ENCODE peak calls at places on chromosomes 7 and 10, in eight cellular contexts. Q, T, A, F, H, E, I and W are unnamed samples.

GRCh38 chr10:78634389-78634815 is 434.4 kb upstream of the ZMIZ1 start:
- DNase-seq in H (no peak), F (peak), A (peak), T (no peak), Q (peak), I (no peak), E (peak), W (peak)

GRCh38 chr10:104123397-104123796 is 1.4 kb downstream of the SFR1 start:
- DNase-seq in Q (peak), F (no peak), H (no peak), T (peak), A (peak), I (no peak), E (no peak), W (peak)

GRCh38 chr7:116399808-116400207 is 99.7 kb upstream of the CAV2 start:
- DNase-seq in E (no peak), H (no peak), T (no peak), F (peak), I (no peak), A (peak), Q (no peak), W (peak)

GRCh38 chr7:137667633-137668387 is 179.0 kb downstream of the DGKI start:
- DNase-seq in T (no peak), E (no peak), H (no peak), Q (no peak), F (no peak), I (no peak), A (peak), W (peak)

GRCh38 chr7:130346941-130347340 is 2.3 kb downstream of the CPA5 start:
- DNase-seq in T (no peak), I (no peak), H (no peak), E (no peak), A (no peak), F (no peak), Q (no peak), W (no peak)

GRCh38 chr10:878333-878753 is 53.2 kb downstream of the LARP4B start:
- DNase-seq in F (no peak), H (no peak), I (no peak), E (no peak), T (no peak), Q (no peak), A (no peak), W (peak)

GRCh38 chr10:114821915-114822770 is 563 bp downstream of the FHIP2A start:
- DNase-seq in Q (peak), E (peak), I (no peak), F (peak), H (peak), A (peak), T (peak), W (peak)

GRCh38 chr7:142012825-142013506 is 17.3 kb downstream of the MGAM start:
- DNase-seq in I (no peak), E (peak), H (peak), Q (no peak), T (no peak), F (peak), A (peak), W (peak)

GRCh38 chr10:127910464-127910770 is 3.5 kb downstream of the PTPRE start:
- DNase-seq in A (no peak), Q (no peak), T (no peak), F (no peak), H (no peak), E (no peak), I (no peak), W (no peak)

GRCh38 chr7:155338632-155339320 is 41.1 kb downstream of the INSIG1 start:
- DNase-seq in T (no peak), Q (no peak), F (no peak), I (no peak), E (no peak), H (no peak), A (no peak), W (no peak)

GRCh38 chr7:100840470-100841100 is 11.9 kb upstream of the SLC12A9 start:
- DNase-seq in H (peak), Q (no peak), A (no peak), I (no peak), F (no peak), E (peak), T (no peak), W (no peak)

GRCh38 chr10:69732147-69732825 is 69.4 kb upstream of the COL13A1 start:
- DNase-seq in A (no peak), H (no peak), T (no peak), I (no peak), F (no peak), Q (no peak), E (no peak), W (no peak)

GRCh38 chr7:84040365-84040764 is 154.2 kb downstream of the SEMA3A start:
- DNase-seq in H (no peak), E (peak), Q (no peak), T (no peak), F (no peak), I (no peak), A (no peak), W (no peak)

GRCh38 chr7:13742719-13743640 is 246.5 kb downstream of the ETV1 start:
- DNase-seq in H (peak), E (peak), F (peak), A (peak), T (peak), Q (peak), I (peak), W (peak)

GRCh38 chr7:27895553-27895952 is 155.6 kb downstream of the TAX1BP1 start:
- DNase-seq in Q (no peak), T (no peak), A (no peak), F (no peak), E (no peak), H (no peak), I (no peak), W (no peak)
- H3K4me2 ChIP-seq in Q (no peak), T (no peak), A (no peak), F (no peak), E (no peak), H (no peak), I (no peak), W (no peak)

GRCh38 chr7:144761493-144761892 is 74.4 kb downstream of the TPK1 start:
- DNase-seq in Q (no peak), H (no peak), E (no peak), T (no peak), A (no peak), F (no peak), I (no peak), W (no peak)

GRCh38 chr7:144763291-144763690 is 72.6 kb downstream of the TPK1 start:
- DNase-seq in A (no peak), E (no peak), I (no peak), T (no peak), H (no peak), Q (no peak), F (no peak), W (no peak)

GRCh38 chr7:144759653-144760052 is 76.2 kb downstream of the TPK1 start:
- DNase-seq in H (no peak), I (no peak), F (no peak), A (no peak), T (no peak), Q (no peak), E (no peak), W (no peak)
- TF ChIP-seq EZH2phosphoT487 in H (no peak), I (no peak), F (no peak), A (no peak), T (no peak), Q (no peak), E (no peak), W (no peak)

GRCh38 chr10:101225846-101226361 is 3.4 kb downstream of the LBX1 start:
- DNase-seq in H (peak), I (no peak), Q (no peak), F (no peak), A (no peak), E (no peak), T (no peak), W (no peak)
- H2AFZ ChIP-seq in H (no peak), I (no peak), Q (no peak), F (peak), A (no peak), E (no peak), T (no peak), W (no peak)

GRCh38 chr7:2480071-2480410 is 3.8 kb upstream of the GRIFIN start:
- DNase-seq in I (no peak), E (no peak), F (no peak), A (no peak), Q (no peak), H (no peak), T (no peak), W (no peak)
- H3K4me2 ChIP-seq in I (no peak), E (no peak), F (no peak), A (no peak), Q (no peak), H (no peak), T (no peak), W (no peak)